ENCODE peak calls at places on chromosomes 11 and 22, in nine cellular contexts. H is substantia nigra; L is neural crest cell; A is CD4-positive, alpha-beta T cell; E is body of pancreas; I is small intestine; D is iPS DF 6.9; S is activated CD4-positive, CD25-positive, alpha-beta regulatory T cell; J is caudate nucleus. V is an unnamed sample.

GRCh38 chr11:105489431-105489830 is 120.4 kb upstream of the GRIA4 start:
- DNase-seq in H (peak), L (peak), A (no peak), E (peak), I (no peak), D (no peak), S (no peak), J (no peak), V (no peak)

GRCh38 chr11:19714093-19714386 is 1.4 kb downstream of the NAV2 start:
- DNase-seq in H (no peak), L (no peak), A (no peak), E (no peak), I (no peak), D (no peak), S (no peak), J (no peak), V (no peak)

GRCh38 chr11:86444981-86445380 is 70.3 kb downstream of the CCDC81 start:
- DNase-seq in H (no peak), L (no peak), A (no peak), E (no peak), I (no peak), D (no peak), S (no peak), J (no peak), V (no peak)

GRCh38 chr11:47852053-47852452 is 3.9 kb upstream of the NUP160 start:
- DNase-seq in H (no peak), L (no peak), A (no peak), E (no peak), I (no peak), D (no peak), S (no peak), J (no peak), V (no peak)

GRCh38 chr11:6637871-6638270 is 17.7 kb downstream of the DCHS1 start:
- DNase-seq in H (no peak), L (no peak), A (no peak), E (peak), I (no peak), D (no peak), S (no peak), J (no peak), V (no peak)

GRCh38 chr22:49767355-49768062 is 60.2 kb downstream of the BRD1 start:
- DNase-seq in H (no peak), L (no peak), A (no peak), E (peak), I (peak), D (peak), S (no peak), J (no peak), V (peak)

GRCh38 chr11:45617886-45618601 is 47.4 kb downstream of the CHST1 start:
- DNase-seq in H (no peak), L (no peak), A (no peak), E (no peak), I (no peak), D (no peak), S (no peak), J (no peak), V (no peak)

GRCh38 chr22:38924197-38924952 is 33.0 kb upstream of the APOBEC3A start:
- DNase-seq in H (no peak), L (no peak), A (no peak), E (peak), I (peak), D (no peak), S (no peak), J (no peak), V (peak)

GRCh38 chr11:47325271-47326041 is 27.0 kb downstream of the MYBPC3 start:
- DNase-seq in H (no peak), L (no peak), A (no peak), E (no peak), I (no peak), D (no peak), S (no peak), J (no peak), V (no peak)

GRCh38 chr11:83508804-83509203 is 222.6 kb upstream of the CCDC90B start:
- DNase-seq in H (no peak), L (no peak), A (no peak), E (no peak), I (peak), D (no peak), S (no peak), J (no peak), V (no peak)

GRCh38 chr11:134466035-134466908 is 54.2 kb upstream of the B3GAT1 start:
- DNase-seq in H (no peak), L (peak), A (no peak), E (no peak), I (peak), D (no peak), S (no peak), J (no peak), V (no peak)

GRCh38 chr11:131637469-131638175 is 267.2 kb downstream of the NTM start:
- DNase-seq in H (no peak), L (no peak), A (no peak), E (no peak), I (no peak), D (no peak), S (no peak), J (no peak), V (no peak)

GRCh38 chr11:46446343-46446751 is 54.8 kb upstream of the CHRM4 start:
- DNase-seq in H (no peak), L (no peak), A (no peak), E (no peak), I (no peak), D (no peak), S (no peak), J (no peak), V (no peak)

GRCh38 chr11:110432713-110433392 is 3.1 kb downstream of the FDX1 start:
- DNase-seq in H (no peak), L (no peak), A (no peak), E (no peak), I (peak), D (no peak), S (no peak), J (no peak), V (no peak)

GRCh38 chr11:45662665-45663485 is 2.5 kb downstream of the CHST1 start:
- DNase-seq in H (no peak), L (no peak), A (no peak), E (peak), I (no peak), D (no peak), S (no peak), J (peak), V (peak)

GRCh38 chr11:8839957-8840945 is 70.7 kb upstream of the AKIP1 start:
- DNase-seq in H (peak), L (peak), A (no peak), E (peak), I (peak), D (no peak), S (no peak), J (no peak), V (no peak)

GRCh38 chr11:108854366-108854765 is 189.5 kb downstream of the DDX10 start:
- DNase-seq in H (no peak), L (no peak), A (no peak), E (no peak), I (peak), D (no peak), S (no peak), J (no peak), V (no peak)

GRCh38 chr22:17095538-17095937 is 10.7 kb downstream of the IL17RA start:
- DNase-seq in H (no peak), L (no peak), A (no peak), E (no peak), I (no peak), D (no peak), S (no peak), J (no peak), V (no peak)

V was measured in ovary.